ENCODE peak calls at places on chromosomes 5 and 9, in four cellular contexts. F is HepG2, I is HCT116, H is K562. U is an unnamed sample.
A peak's percentile ranks its signal among the peaks of the same experiment; 100 is the strongest.

GRCh38 chr9:684055-684949 is 157.2 kb upstream of the DMRT1 start:
- DNase-seq in I (no peak), F (no peak), H (no peak), U (no peak)

GRCh38 chr9:110738982-110739381 is 70.4 kb downstream of the MUSK start:
- DNase-seq in H (no peak), I (no peak), F (no peak), U (no peak)

GRCh38 chr5:179375236-179375685 is 30.0 kb upstream of the ADAMTS2 start:
- DNase-seq in I (no peak), F (no peak), H (no peak), U (no peak)

GRCh38 chr9:121947683-121948300 is 145.3 kb downstream of the TTLL11 start:
- DNase-seq in F (no peak), H (no peak), I (no peak), U (no peak)

GRCh38 chr5:126523818-126524522 is 71.0 kb downstream of the ALDH7A1 start:
- DNase-seq in I (no peak), F (no peak), H (no peak), U (no peak)

GRCh38 chr5:95619518-95620029 is 313 bp upstream of the GPR150 start:
- DNase-seq in F (no peak), I (no peak), H (no peak), U (no peak)

GRCh38 chr5:64487283-64487682 is 18.5 kb upstream of the RGS7BP start:
- DNase-seq in H (no peak), F (no peak), I (no peak), U (no peak)

GRCh38 chr9:74496819-74497749 is at the start of gene RORB:
- DNase-seq in H (peak; percentile 54), I (no peak), F (no peak), U (no peak)

GRCh38 chr5:113789769-113790168 is 276.3 kb downstream of the YTHDC2 start:
- DNase-seq in H (no peak), F (no peak), I (no peak), U (no peak)

GRCh38 chr5:5244581-5244980 is 104.5 kb downstream of the ADAMTS16 start:
- DNase-seq in H (no peak), F (no peak), I (no peak), U (no peak)

GRCh38 chr9:32345243-32345642 is 39.2 kb upstream of the ACO1 start:
- DNase-seq in F (no peak), H (no peak), I (no peak), U (no peak)

GRCh38 chr9:104911029-104911607 is 16.8 kb downstream of the ABCA1 start:
- DNase-seq in I (no peak), H (no peak), F (peak; percentile 43), U (no peak)

GRCh38 chr9:112921549-112921948 is 30.9 kb upstream of the SLC46A2 start:
- DNase-seq in H (peak; percentile 21), I (peak; percentile 22), F (peak; percentile 38), U (no peak)

GRCh38 chr5:17275279-17276158 is 58.1 kb downstream of the BASP1 start:
- DNase-seq in H (no peak), I (no peak), F (no peak), U (no peak)

GRCh38 chr5:143016777-143017374 is 246.7 kb downstream of the ARHGAP26 start:
- DNase-seq in F (no peak), I (no peak), H (peak; percentile 54), U (no peak)

GRCh38 chr9:127937383-127938297 is at the start of gene DPM2:
- DNase-seq in F (peak; percentile 73), I (peak; percentile 61), H (peak; percentile 90), U (peak; percentile 70)

GRCh38 chr5:102933721-102934459 is 178.8 kb downstream of the PAM start:
- DNase-seq in H (no peak), I (no peak), F (no peak), U (no peak)

GRCh38 chr9:120655005-120655622 is 59.2 kb downstream of the MEGF9 start:
- DNase-seq in I (no peak), F (no peak), H (no peak), U (no peak)

GRCh38 chr5:181052526-181052927 is 12.5 kb downstream of the BTNL9 start:
- DNase-seq in H (no peak), F (no peak), I (no peak), U (no peak)

GRCh38 chr9:18672706-18673105 is 198.8 kb downstream of the ADAMTSL1 start:
- DNase-seq in F (no peak), I (no peak), H (no peak), U (no peak)

GRCh38 chr5:54390539-54391031 is 64.9 kb upstream of the HSPB3 start:
- DNase-seq in H (no peak), I (no peak), F (no peak), U (no peak)

GRCh38 chr9:109908459-109909390 is 128.7 kb downstream of the PALM2AKAP2 start:
- DNase-seq in I (no peak), F (no peak), H (no peak), U (no peak)

GRCh38 chr5:76368941-76369340 is 34.1 kb upstream of the IQGAP2 start:
- DNase-seq in H (no peak), F (no peak), I (no peak), U (no peak)

GRCh38 chr5:154421868-154422267 is 23.9 kb upstream of the SAP30L start:
- DNase-seq in F (peak; percentile 53), H (peak; percentile 45), I (peak; percentile 18), U (no peak)

GRCh38 chr9:35845824-35846771 is 17.1 kb downstream of the TMEM8B start:
- DNase-seq in I (no peak), H (no peak), F (no peak), U (no peak)

GRCh38 chr5:27208051-27208450 is 169.7 kb upstream of the CDH9 start:
- DNase-seq in F (no peak), H (no peak), I (no peak), U (no peak)

GRCh38 chr5:133844836-133845235 is 123.6 kb downstream of the C5orf15 start:
- DNase-seq in I (no peak), F (no peak), H (no peak), U (no peak)

GRCh38 chr9:13718539-13718938 is 439.0 kb upstream of the MPDZ start:
- DNase-seq in H (no peak), I (no peak), F (no peak), U (no peak)

GRCh38 chr9:124313940-124314339 is 56.2 kb downstream of the NEK6 start:
- DNase-seq in H (no peak), F (no peak), I (no peak), U (no peak)

GRCh38 chr9:36316049-36316448 is 57.8 kb upstream of the GNE start:
- DNase-seq in I (no peak), F (no peak), H (no peak), U (no peak)

GRCh38 chr5:172770374-172770674 is 671 bp downstream of the DUSP1 start:
- DNase-seq in H (no peak), F (no peak), I (no peak), U (no peak)

GRCh38 chr5:123914333-123914732 is 402.4 kb downstream of the CSNK1G3 start:
- DNase-seq in H (no peak), I (no peak), F (no peak), U (no peak)

GRCh38 chr5:73786043-73786831 is 160.2 kb downstream of the ARHGEF28 start:
- DNase-seq in H (no peak), F (no peak), I (no peak), U (no peak)

GRCh38 chr9:37587521-37587920 is 4.9 kb downstream of the TOMM5 start:
- DNase-seq in F (no peak), H (no peak), I (no peak), U (no peak)

GRCh38 chr5:24045034-24045433 is 537.6 kb downstream of the PRDM9 start:
- DNase-seq in F (no peak), I (no peak), H (no peak), U (no peak)

GRCh38 chr5:135483254-135483653 is 31.1 kb upstream of the TIFAB start:
- DNase-seq in H (no peak), F (no peak), I (no peak), U (no peak)

GRCh38 chr5:135482383-135482933 is 30.3 kb upstream of the TIFAB start:
- DNase-seq in H (peak; percentile 60), F (peak; percentile 94), I (no peak), U (no peak)

GRCh38 chr5:135486679-135487395 is 34.7 kb upstream of the TIFAB start:
- DNase-seq in F (no peak), H (no peak), I (no peak), U (no peak)

GRCh38 chr5:135486131-135486530 is 34.0 kb upstream of the TIFAB start:
- DNase-seq in I (no peak), H (no peak), F (no peak), U (no peak)

GRCh38 chr5:135484563-135485157 is 32.5 kb upstream of the TIFAB start:
- DNase-seq in I (no peak), H (no peak), F (no peak), U (no peak)
- H3K27me3 ChIP-seq in I (no peaks in the 10 kb centered on the region), H (no peaks in the 10 kb centered on the region), F (peaks cover 10% of the 10 kb centered on the region), U (peaks cover 3% of the 10 kb centered on the region)

GRCh38 chr5:141369994-141370848 is at the start of gene PCDHGB3:
- DNase-seq in H (peak; percentile 42), I (no peak), F (no peak), U (no peak)
- H3K9me3 ChIP-seq in H (no peaks in the 10 kb centered on the region), I (no peaks in the 10 kb centered on the region), F (peaks cover 56% of the 10 kb centered on the region), U (peaks cover 7% of the 10 kb centered on the region)

GRCh38 chr5:75037106-75037505 is 15.3 kb downstream of the GCNT4 start:
- DNase-seq in I (peak; percentile 94), F (peak; percentile 16), H (peak; percentile 14), U (no peak)
- TF ChIP-seq TCF7L2 in I (no peak), F (no peak), H (no peak), U (no peak)

GRCh38 chr9:34810187-34810524 is 100.2 kb upstream of the CCL21 start:
- DNase-seq in F (no peak), I (no peak), H (no peak), U (no peak)
- H3K27me3 ChIP-seq in F (no peaks in the 10 kb centered on the region), I (peaks cover 16% of the 10 kb centered on the region), H (no peaks in the 10 kb centered on the region), U (peaks cover 15% of the 10 kb centered on the region)

DNA sequence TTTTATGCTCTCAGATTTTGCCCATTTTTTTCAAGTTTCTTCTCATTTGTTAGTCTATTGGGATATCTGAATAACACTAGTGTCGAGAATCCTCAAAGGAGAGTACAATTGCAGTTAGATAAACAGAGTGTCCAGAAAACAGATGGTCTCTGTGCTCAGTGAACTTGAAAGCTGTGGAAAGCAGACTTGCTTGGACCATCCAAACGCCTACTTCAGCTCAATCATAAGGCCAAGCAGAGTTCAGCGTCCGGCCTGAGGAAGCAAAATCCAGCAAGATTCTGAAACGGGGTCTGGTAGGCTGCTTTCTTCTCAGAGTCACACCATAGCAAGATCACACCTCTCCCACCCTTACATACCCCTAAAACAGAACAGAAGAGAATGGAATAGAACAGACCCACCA is 35.9 kb upstream of the UGT3A1 start:
- DNase-seq in I (no peak), F (no peak), H (no peak), U (no peak)
- H3K9me3 ChIP-seq in I (no peaks in the 10 kb centered on the region), F (no peaks in the 10 kb centered on the region), H (no peaks in the 10 kb centered on the region), U (no peaks in the 10 kb centered on the region)